ENCODE peak calls at places on chromosomes 13 and 19, in seven cellular contexts. X is GM23338, Z is HCT116, L is Panc1, T is K562, G is GM12878, S is upper lobe of left lung. P is an unnamed sample.
A peak's percentile ranks its signal among the peaks of the same experiment; 100 is the strongest.

GRCh38 chr19:976476-976875 is 7.7 kb upstream of the WDR18 start:
- ATAC-seq in X (no peak), Z (no peak), L (peak; percentile 35), T (no peak), G (no peak), S (no peak), P (no peak)

GRCh38 chr13:78413887-78414553 is 189.3 kb downstream of the POU4F1 start:
- ATAC-seq in X (no peak), Z (no peak), L (no peak), T (no peak), G (no peak), S (no peak), P (no peak)

GRCh38 chr19:8456064-8456463 is 11.3 kb downstream of the HNRNPM start:
- ATAC-seq in X (peak; percentile 83), Z (peak; percentile 70), L (no peak), T (peak; percentile 77), G (peak; percentile 20), S (no peak), P (no peak)

GRCh38 chr13:114212096-114212495 is 22.6 kb upstream of the CDC16 start:
- ATAC-seq in X (no peak), Z (no peak), L (no peak), T (no peak), G (no peak), S (no peak), P (no peak)

GRCh38 chr13:22127277-22128143 is 456.6 kb downstream of the FGF9 start:
- ATAC-seq in X (no peak), Z (no peak), L (no peak), T (no peak), G (peak; percentile 36), S (peak; percentile 62), P (no peak)

GRCh38 chr19:9989504-9989903 is 20.8 kb downstream of the COL5A3 start:
- ATAC-seq in X (no peak), Z (no peak), L (no peak), T (no peak), G (no peak), S (no peak), P (no peak)

GRCh38 chr13:101140087-101140770 is 276.1 kb downstream of the NALCN start:
- ATAC-seq in X (no peak), Z (no peak), L (no peak), T (no peak), G (no peak), S (no peak), P (no peak)

GRCh38 chr13:44273991-44274810 is 99.4 kb upstream of the SERP2 start:
- ATAC-seq in X (no peak), Z (no peak), L (no peak), T (peak; percentile 38), G (peak; percentile 96), S (peak; percentile 85), P (peak; percentile 79)

GRCh38 chr19:54469496-54469934 is 3.6 kb downstream of the CDC42EP5 start:
- ATAC-seq in X (no peak), Z (no peak), L (no peak), T (peak; percentile 30), G (no peak), S (no peak), P (peak; percentile 1)

GRCh38 chr19:50803633-50804419 is 13.6 kb downstream of the ACP4 start:
- ATAC-seq in X (peak; percentile 54), Z (peak; percentile 30), L (peak; percentile 71), T (peak; percentile 62), G (peak; percentile 52), S (no peak), P (no peak)

GRCh38 chr13:37751025-37751424 is 118.5 kb downstream of the TRPC4 start:
- ATAC-seq in X (no peak), Z (no peak), L (no peak), T (no peak), G (no peak), S (no peak), P (no peak)

GRCh38 chr13:110475117-110475516 is 86.4 kb downstream of the RAB20 start:
- ATAC-seq in X (no peak), Z (no peak), L (no peak), T (no peak), G (no peak), S (peak; percentile 64), P (no peak)

GRCh38 chr13:32036131-32036695 is 4.6 kb downstream of the FRY start:
- ATAC-seq in X (no peak), Z (no peak), L (no peak), T (no peak), G (peak; percentile 43), S (peak; percentile 60), P (no peak)

GRCh38 chr13:51804295-51805172 is 571 bp upstream of the DHRS12 start:
- ATAC-seq in X (no peak), Z (no peak), L (no peak), T (no peak), G (no peak), S (no peak), P (no peak)

GRCh38 chr19:57672466-57672865 is 3.7 kb downstream of the ZSCAN4 start:
- ATAC-seq in X (no peak), Z (no peak), L (no peak), T (no peak), G (no peak), S (no peak), P (no peak)

GRCh38 chr19:54096642-54097106 is 3.9 kb downstream of the OSCAR start:
- ATAC-seq in X (peak; percentile 61), Z (peak; percentile 70), L (peak; percentile 83), T (peak; percentile 77), G (peak; percentile 38), S (no peak), P (peak; percentile 32)

GRCh38 chr13:30158774-30159445 is 148.4 kb downstream of the KATNAL1 start:
- ATAC-seq in X (no peak), Z (peak; percentile 67), L (peak; percentile 73), T (peak; percentile 69), G (peak; percentile 61), S (no peak), P (peak; percentile 39)

DNA sequence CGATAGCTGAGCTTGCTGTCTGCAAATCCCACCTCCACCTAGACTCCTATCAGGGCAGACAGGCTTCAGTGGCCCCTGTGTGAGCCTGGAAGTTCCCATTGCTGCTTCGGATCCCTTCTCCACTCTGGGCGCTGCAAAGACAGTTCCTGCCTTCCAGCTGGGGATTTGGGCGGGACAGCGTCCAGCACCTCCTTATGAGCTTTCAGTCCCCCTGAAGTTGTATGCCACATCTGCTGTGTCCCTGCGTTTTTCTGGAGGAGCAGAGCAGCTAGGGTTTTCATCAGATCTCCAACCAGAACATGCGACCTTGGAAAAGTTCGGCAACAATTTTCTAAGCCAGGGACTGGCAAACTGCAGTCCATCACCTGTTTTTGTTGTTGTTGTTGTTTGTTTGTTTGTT is 38.0 kb downstream of the ARHGEF18 start:
- ATAC-seq in X (peak; percentile 22), Z (no peak), L (no peak), T (peak; percentile 21), G (peak; percentile 22), S (no peak), P (no peak)
- TF ChIP-seq CTCF in X (no peak), Z (no peak), L (no peak), T (no peak), G (no peak), S (no peak), P (no peak)

GRCh38 chr13:98975822-98976261 is 2.0 kb downstream of the DOCK9 start:
- ATAC-seq in X (peak; percentile 65), Z (no peak), L (no peak), T (peak; percentile 80), G (no peak), S (no peak), P (no peak)

GRCh38 chr13:98972627-98973026 is 5.2 kb downstream of the DOCK9 start:
- ATAC-seq in X (no peak), Z (peak; percentile 95), L (peak; percentile 86), T (no peak), G (no peak), S (no peak), P (no peak)

GRCh38 chr13:98974053-98974452 is 3.8 kb downstream of the DOCK9 start:
- ATAC-seq in X (no peak), Z (no peak), L (no peak), T (peak; percentile 24), G (no peak), S (no peak), P (peak; percentile 27)

GRCh38 chr13:98970293-98970692 is 7.6 kb downstream of the DOCK9 start:
- ATAC-seq in X (no peak), Z (no peak), L (no peak), T (no peak), G (no peak), S (peak; percentile 12), P (no peak)

GRCh38 chr13:98972059-98972458 is 5.8 kb downstream of the DOCK9 start:
- ATAC-seq in X (no peak), Z (peak; percentile 31), L (no peak), T (no peak), G (no peak), S (no peak), P (no peak)
- TF ChIP-seq POLR2AphosphoS5 in X (no peak), Z (no peak), L (no peak), T (no peak), G (no peak), S (no peak), P (no peak)

GRCh38 chr13:23288564-23288963 is 107.8 kb downstream of the SGCG start:
- ATAC-seq in X (no peak), Z (no peak), L (no peak), T (no peak), G (no peak), S (no peak), P (peak; percentile 48)
- TF ChIP-seq CTCF in X (no peak), Z (no peak), L (no peak), T (no peak), G (no peak), S (no peak), P (peak; percentile 17)

GRCh38 chr13:49082653-49083536 is 107.2 kb downstream of the FNDC3A start:
- ATAC-seq in X (no peak), Z (no peak), L (no peak), T (no peak), G (peak; percentile 88), S (no peak), P (no peak)
- TF ChIP-seq POLR2AphosphoS5 in X (no peak), Z (no peak), L (no peak), T (no peak), G (no peak), S (no peak), P (no peak)

GRCh38 chr19:15112385-15112784 is 5.2 kb downstream of the SYDE1 start:
- ATAC-seq in X (peak; percentile 56), Z (peak; percentile 81), L (no peak), T (peak; percentile 59), G (peak; percentile 27), S (no peak), P (no peak)
- TF ChIP-seq CTCF in X (no peak), Z (no peak), L (no peak), T (no peak), G (no peak), S (no peak), P (no peak)

GRCh38 chr19:11535792-11536595 is 2.7 kb upstream of the CNN1 start:
- ATAC-seq in X (peak; percentile 37), Z (peak; percentile 75), L (peak; percentile 83), T (peak; percentile 77), G (peak; percentile 89), S (peak; percentile 83), P (peak; percentile 79)
- TF ChIP-seq POLR2AphosphoS5 in X (peak; percentile 64), Z (peak; percentile 83), L (peak; percentile 31), T (peak; percentile 62), G (no peak), S (no peak), P (peak; percentile 84)